ENCODE peak calls at places on chromosomes 5 and 9, in seven cellular contexts. One of them, this sample, is unnamed.

GRCh38 chr9:90124961-90125360 is 517.7 kb downstream of the DIRAS2 start:
- DNase-seq in activated T-cell treated with anti-CD3 and anti-CD28 coated beads for 1 hour: no peak
- DNase-seq in MCF 10A: no peak
- DNase-seq in fibroblast of gingiva: no peak
- DNase-seq in progenitor cell of endocrine pancreas: no peak
- DNase-seq in activated CD4-positive, alpha-beta T cell treated with anti-CD3 and anti-CD28 coated beads for 4 hours: no peak
- DNase-seq in LHCN-M2: no peak
- DNase-seq in this sample: no peak

GRCh38 chr9:87445646-87446045 is 52.0 kb upstream of the DAPK1 start:
- DNase-seq in LHCN-M2: peak; percentile 18
- DNase-seq in progenitor cell of endocrine pancreas: no peak
- DNase-seq in activated CD4-positive, alpha-beta T cell treated with anti-CD3 and anti-CD28 coated beads for 4 hours: no peak
- DNase-seq in activated T-cell treated with anti-CD3 and anti-CD28 coated beads for 1 hour: no peak
- DNase-seq in MCF 10A: peak; percentile 28
- DNase-seq in fibroblast of gingiva: no peak
- DNase-seq in this sample: no peak

GRCh38 chr9:35335164-35335563 is 154.7 kb upstream of the RUSC2 start:
- DNase-seq in progenitor cell of endocrine pancreas: no peak
- DNase-seq in activated T-cell treated with anti-CD3 and anti-CD28 coated beads for 1 hour: no peak
- DNase-seq in activated CD4-positive, alpha-beta T cell treated with anti-CD3 and anti-CD28 coated beads for 4 hours: no peak
- DNase-seq in fibroblast of gingiva: no peak
- DNase-seq in LHCN-M2: peak; percentile 84
- DNase-seq in MCF 10A: no peak
- DNase-seq in this sample: no peak

GRCh38 chr5:8949908-8950307 is 596.0 kb downstream of the SEMA5A start:
- DNase-seq in activated T-cell treated with anti-CD3 and anti-CD28 coated beads for 1 hour: no peak
- DNase-seq in progenitor cell of endocrine pancreas: no peak
- DNase-seq in MCF 10A: no peak
- DNase-seq in activated CD4-positive, alpha-beta T cell treated with anti-CD3 and anti-CD28 coated beads for 4 hours: no peak
- DNase-seq in fibroblast of gingiva: no peak
- DNase-seq in LHCN-M2: no peak
- DNase-seq in this sample: no peak

GRCh38 chr9:72294952-72295351 is 70.1 kb downstream of the ZFAND5 start:
- DNase-seq in MCF 10A: peak; percentile 30
- DNase-seq in LHCN-M2: no peak
- DNase-seq in fibroblast of gingiva: no peak
- DNase-seq in activated T-cell treated with anti-CD3 and anti-CD28 coated beads for 1 hour: no peak
- DNase-seq in activated CD4-positive, alpha-beta T cell treated with anti-CD3 and anti-CD28 coated beads for 4 hours: no peak
- DNase-seq in progenitor cell of endocrine pancreas: no peak
- DNase-seq in this sample: no peak

GRCh38 chr5:151424892-151425523 is 22.4 kb upstream of the SLC36A1 start:
- DNase-seq in MCF 10A: no peak
- DNase-seq in activated T-cell treated with anti-CD3 and anti-CD28 coated beads for 1 hour: no peak
- DNase-seq in activated CD4-positive, alpha-beta T cell treated with anti-CD3 and anti-CD28 coated beads for 4 hours: no peak
- DNase-seq in LHCN-M2: no peak
- DNase-seq in fibroblast of gingiva: no peak
- DNase-seq in progenitor cell of endocrine pancreas: no peak
- DNase-seq in this sample: no peak

GRCh38 chr9:20863910-20864309 is 167.5 kb downstream of the HACD4 start:
- DNase-seq in activated T-cell treated with anti-CD3 and anti-CD28 coated beads for 1 hour: no peak
- DNase-seq in progenitor cell of endocrine pancreas: no peak
- DNase-seq in fibroblast of gingiva: no peak
- DNase-seq in LHCN-M2: no peak
- DNase-seq in MCF 10A: no peak
- DNase-seq in activated CD4-positive, alpha-beta T cell treated with anti-CD3 and anti-CD28 coated beads for 4 hours: no peak
- DNase-seq in this sample: no peak

GRCh38 chr5:33433303-33434255 is 7.2 kb upstream of the TARS1 start:
- DNase-seq in MCF 10A: no peak
- DNase-seq in LHCN-M2: peak; percentile 2
- DNase-seq in activated CD4-positive, alpha-beta T cell treated with anti-CD3 and anti-CD28 coated beads for 4 hours: no peak
- DNase-seq in fibroblast of gingiva: peak; percentile 86
- DNase-seq in progenitor cell of endocrine pancreas: no peak
- DNase-seq in activated T-cell treated with anti-CD3 and anti-CD28 coated beads for 1 hour: no peak
- DNase-seq in this sample: no peak

GRCh38 chr5:172541119-172541763 is 86.9 kb upstream of the SH3PXD2B start:
- DNase-seq in MCF 10A: no peak
- DNase-seq in LHCN-M2: no peak
- DNase-seq in progenitor cell of endocrine pancreas: peak; percentile 4
- DNase-seq in fibroblast of gingiva: no peak
- DNase-seq in activated T-cell treated with anti-CD3 and anti-CD28 coated beads for 1 hour: no peak
- DNase-seq in activated CD4-positive, alpha-beta T cell treated with anti-CD3 and anti-CD28 coated beads for 4 hours: no peak
- DNase-seq in this sample: no peak

GRCh38 chr9:108139900-108140299 is 650.3 kb upstream of the KLF4 start:
- DNase-seq in activated CD4-positive, alpha-beta T cell treated with anti-CD3 and anti-CD28 coated beads for 4 hours: no peak
- DNase-seq in MCF 10A: no peak
- DNase-seq in fibroblast of gingiva: no peak
- DNase-seq in LHCN-M2: no peak
- DNase-seq in activated T-cell treated with anti-CD3 and anti-CD28 coated beads for 1 hour: no peak
- DNase-seq in progenitor cell of endocrine pancreas: no peak
- DNase-seq in this sample: no peak

GRCh38 chr9:15509931-15510788 is 610 bp downstream of the PSIP1 start:
- DNase-seq in LHCN-M2: peak; percentile 17
- DNase-seq in activated CD4-positive, alpha-beta T cell treated with anti-CD3 and anti-CD28 coated beads for 4 hours: peak; percentile 67
- DNase-seq in activated T-cell treated with anti-CD3 and anti-CD28 coated beads for 1 hour: peak; percentile 50
- DNase-seq in fibroblast of gingiva: peak; percentile 14
- DNase-seq in progenitor cell of endocrine pancreas: peak; percentile 31
- DNase-seq in MCF 10A: peak; percentile 25
- DNase-seq in this sample: peak; percentile 57

GRCh38 chr9:109789582-109790360 is 9.8 kb downstream of the PALM2AKAP2 start:
- DNase-seq in activated CD4-positive, alpha-beta T cell treated with anti-CD3 and anti-CD28 coated beads for 4 hours: no peak
- DNase-seq in fibroblast of gingiva: no peak
- DNase-seq in activated T-cell treated with anti-CD3 and anti-CD28 coated beads for 1 hour: no peak
- DNase-seq in MCF 10A: no peak
- DNase-seq in progenitor cell of endocrine pancreas: no peak
- DNase-seq in LHCN-M2: no peak
- DNase-seq in this sample: no peak

GRCh38 chr9:131728961-131729360 is 10.9 kb downstream of the RAPGEF1 start:
- DNase-seq in activated CD4-positive, alpha-beta T cell treated with anti-CD3 and anti-CD28 coated beads for 4 hours: peak; percentile 79
- DNase-seq in activated T-cell treated with anti-CD3 and anti-CD28 coated beads for 1 hour: no peak
- DNase-seq in MCF 10A: no peak
- DNase-seq in LHCN-M2: no peak
- DNase-seq in fibroblast of gingiva: no peak
- DNase-seq in progenitor cell of endocrine pancreas: no peak
- DNase-seq in this sample: peak; percentile 74

GRCh38 chr9:130110596-130111021 is 56.9 kb downstream of the GPR107 start:
- DNase-seq in activated CD4-positive, alpha-beta T cell treated with anti-CD3 and anti-CD28 coated beads for 4 hours: no peak
- DNase-seq in LHCN-M2: peak; percentile 18
- DNase-seq in fibroblast of gingiva: peak; percentile 3
- DNase-seq in progenitor cell of endocrine pancreas: no peak
- DNase-seq in activated T-cell treated with anti-CD3 and anti-CD28 coated beads for 1 hour: no peak
- DNase-seq in MCF 10A: no peak
- DNase-seq in this sample: no peak

GRCh38 chr5:1734271-1734907 is 65.2 kb downstream of the MRPL36 start:
- DNase-seq in activated CD4-positive, alpha-beta T cell treated with anti-CD3 and anti-CD28 coated beads for 4 hours: no peak
- DNase-seq in progenitor cell of endocrine pancreas: no peak
- DNase-seq in fibroblast of gingiva: no peak
- DNase-seq in activated T-cell treated with anti-CD3 and anti-CD28 coated beads for 1 hour: no peak
- DNase-seq in MCF 10A: no peak
- DNase-seq in LHCN-M2: no peak
- DNase-seq in this sample: no peak

GRCh38 chr9:77277719-77278118 is 100.4 kb downstream of the VPS13A start:
- DNase-seq in MCF 10A: no peak
- DNase-seq in LHCN-M2: no peak
- DNase-seq in activated T-cell treated with anti-CD3 and anti-CD28 coated beads for 1 hour: no peak
- DNase-seq in activated CD4-positive, alpha-beta T cell treated with anti-CD3 and anti-CD28 coated beads for 4 hours: no peak
- DNase-seq in progenitor cell of endocrine pancreas: no peak
- DNase-seq in fibroblast of gingiva: no peak
- DNase-seq in this sample: no peak

GRCh38 chr5:5409151-5409810 is 13.2 kb upstream of the ICE1 start:
- DNase-seq in LHCN-M2: peak; percentile 39
- DNase-seq in fibroblast of gingiva: no peak
- DNase-seq in activated CD4-positive, alpha-beta T cell treated with anti-CD3 and anti-CD28 coated beads for 4 hours: no peak
- DNase-seq in activated T-cell treated with anti-CD3 and anti-CD28 coated beads for 1 hour: no peak
- DNase-seq in progenitor cell of endocrine pancreas: no peak
- DNase-seq in MCF 10A: peak; percentile 76
- DNase-seq in this sample: peak; percentile 12

GRCh38 chr5:93378073-93378472 is 202.9 kb downstream of the NR2F1-AS1 start:
- DNase-seq in activated T-cell treated with anti-CD3 and anti-CD28 coated beads for 1 hour: no peak
- DNase-seq in progenitor cell of endocrine pancreas: no peak
- DNase-seq in LHCN-M2: peak; percentile 91
- DNase-seq in fibroblast of gingiva: peak; percentile 73
- DNase-seq in MCF 10A: peak; percentile 50
- DNase-seq in activated CD4-positive, alpha-beta T cell treated with anti-CD3 and anti-CD28 coated beads for 4 hours: no peak
- DNase-seq in this sample: no peak

GRCh38 chr5:90136952-90137528 is 272.5 kb downstream of the CETN3 start:
- DNase-seq in activated CD4-positive, alpha-beta T cell treated with anti-CD3 and anti-CD28 coated beads for 4 hours: no peak
- DNase-seq in LHCN-M2: no peak
- DNase-seq in activated T-cell treated with anti-CD3 and anti-CD28 coated beads for 1 hour: no peak
- DNase-seq in progenitor cell of endocrine pancreas: no peak
- DNase-seq in MCF 10A: no peak
- DNase-seq in fibroblast of gingiva: no peak
- DNase-seq in this sample: no peak

GRCh38 chr9:5509573-5509972 is 758 bp upstream of the PDCD1LG2 start:
- DNase-seq in MCF 10A: peak; percentile 85
- DNase-seq in activated T-cell treated with anti-CD3 and anti-CD28 coated beads for 1 hour: no peak
- DNase-seq in activated CD4-positive, alpha-beta T cell treated with anti-CD3 and anti-CD28 coated beads for 4 hours: no peak
- DNase-seq in LHCN-M2: peak; percentile 94
- DNase-seq in fibroblast of gingiva: peak; percentile 78
- DNase-seq in progenitor cell of endocrine pancreas: no peak
- DNase-seq in this sample: no peak

GRCh38 chr5:38796000-38796738 is 49.6 kb upstream of the OSMR start:
- DNase-seq in LHCN-M2: no peak
- DNase-seq in activated T-cell treated with anti-CD3 and anti-CD28 coated beads for 1 hour: no peak
- DNase-seq in activated CD4-positive, alpha-beta T cell treated with anti-CD3 and anti-CD28 coated beads for 4 hours: no peak
- DNase-seq in progenitor cell of endocrine pancreas: no peak
- DNase-seq in fibroblast of gingiva: peak; percentile 72
- DNase-seq in MCF 10A: no peak
- DNase-seq in this sample: no peak

GRCh38 chr5:113510836-113511451 is 2.5 kb upstream of the YTHDC2 start:
- DNase-seq in activated CD4-positive, alpha-beta T cell treated with anti-CD3 and anti-CD28 coated beads for 4 hours: no peak
- DNase-seq in MCF 10A: peak; percentile 70
- DNase-seq in activated T-cell treated with anti-CD3 and anti-CD28 coated beads for 1 hour: no peak
- DNase-seq in progenitor cell of endocrine pancreas: no peak
- DNase-seq in LHCN-M2: peak; percentile 55
- DNase-seq in fibroblast of gingiva: peak; percentile 40
- DNase-seq in this sample: no peak

GRCh38 chr5:14250094-14250777 is 107.1 kb downstream of the TRIO start:
- DNase-seq in activated T-cell treated with anti-CD3 and anti-CD28 coated beads for 1 hour: no peak
- DNase-seq in MCF 10A: no peak
- DNase-seq in progenitor cell of endocrine pancreas: no peak
- DNase-seq in LHCN-M2: peak; percentile 48
- DNase-seq in fibroblast of gingiva: peak; percentile 38
- DNase-seq in activated CD4-positive, alpha-beta T cell treated with anti-CD3 and anti-CD28 coated beads for 4 hours: no peak
- DNase-seq in this sample: no peak

GRCh38 chr5:14268236-14268701 is 125.1 kb downstream of the TRIO start:
- DNase-seq in activated CD4-positive, alpha-beta T cell treated with anti-CD3 and anti-CD28 coated beads for 4 hours: no peak
- DNase-seq in MCF 10A: peak; percentile 69
- DNase-seq in activated T-cell treated with anti-CD3 and anti-CD28 coated beads for 1 hour: no peak
- DNase-seq in fibroblast of gingiva: peak; percentile 22
- DNase-seq in progenitor cell of endocrine pancreas: no peak
- DNase-seq in LHCN-M2: peak; percentile 89
- DNase-seq in this sample: no peak

GRCh38 chr5:7039058-7039457 is 325.8 kb downstream of the TENT4A start:
- DNase-seq in LHCN-M2: no peak
- DNase-seq in fibroblast of gingiva: no peak
- DNase-seq in MCF 10A: no peak
- DNase-seq in activated CD4-positive, alpha-beta T cell treated with anti-CD3 and anti-CD28 coated beads for 4 hours: no peak
- DNase-seq in activated T-cell treated with anti-CD3 and anti-CD28 coated beads for 1 hour: no peak
- DNase-seq in progenitor cell of endocrine pancreas: no peak
- DNase-seq in this sample: no peak

GRCh38 chr5:139358064-139358463 is 16.4 kb downstream of the PAIP2 start:
- DNase-seq in LHCN-M2: no peak
- DNase-seq in activated CD4-positive, alpha-beta T cell treated with anti-CD3 and anti-CD28 coated beads for 4 hours: no peak
- DNase-seq in fibroblast of gingiva: no peak
- DNase-seq in MCF 10A: no peak
- DNase-seq in activated T-cell treated with anti-CD3 and anti-CD28 coated beads for 1 hour: no peak
- DNase-seq in progenitor cell of endocrine pancreas: no peak
- DNase-seq in this sample: no peak

GRCh38 chr5:95975703-95976102 is 14.1 kb upstream of the ELL2 start:
- DNase-seq in LHCN-M2: no peak
- DNase-seq in fibroblast of gingiva: no peak
- DNase-seq in MCF 10A: no peak
- DNase-seq in activated T-cell treated with anti-CD3 and anti-CD28 coated beads for 1 hour: no peak
- DNase-seq in progenitor cell of endocrine pancreas: no peak
- DNase-seq in activated CD4-positive, alpha-beta T cell treated with anti-CD3 and anti-CD28 coated beads for 4 hours: no peak
- DNase-seq in this sample: no peak

GRCh38 chr9:98922721-98923435 is 20.8 kb upstream of the COL15A1 start:
- DNase-seq in activated T-cell treated with anti-CD3 and anti-CD28 coated beads for 1 hour: no peak
- DNase-seq in fibroblast of gingiva: no peak
- DNase-seq in MCF 10A: no peak
- DNase-seq in LHCN-M2: no peak
- DNase-seq in progenitor cell of endocrine pancreas: no peak
- DNase-seq in activated CD4-positive, alpha-beta T cell treated with anti-CD3 and anti-CD28 coated beads for 4 hours: no peak
- DNase-seq in this sample: no peak

GRCh38 chr9:34771023-34771422 is 61.1 kb upstream of the CCL21 start:
- DNase-seq in activated T-cell treated with anti-CD3 and anti-CD28 coated beads for 1 hour: no peak
- DNase-seq in LHCN-M2: peak; percentile 18
- DNase-seq in progenitor cell of endocrine pancreas: no peak
- DNase-seq in fibroblast of gingiva: peak; percentile 5
- DNase-seq in MCF 10A: peak; percentile 77
- DNase-seq in activated CD4-positive, alpha-beta T cell treated with anti-CD3 and anti-CD28 coated beads for 4 hours: no peak
- DNase-seq in this sample: no peak

GRCh38 chr9:93108301-93109041 is 12.5 kb downstream of the CARD19 start:
- DNase-seq in fibroblast of gingiva: no peak
- DNase-seq in LHCN-M2: no peak
- DNase-seq in activated CD4-positive, alpha-beta T cell treated with anti-CD3 and anti-CD28 coated beads for 4 hours: peak; percentile 53
- DNase-seq in MCF 10A: no peak
- DNase-seq in progenitor cell of endocrine pancreas: no peak
- DNase-seq in activated T-cell treated with anti-CD3 and anti-CD28 coated beads for 1 hour: no peak
- DNase-seq in this sample: no peak

GRCh38 chr9:132372177-132373095 is 17.6 kb upstream of the SETX start:
- DNase-seq in activated CD4-positive, alpha-beta T cell treated with anti-CD3 and anti-CD28 coated beads for 4 hours: no peak
- DNase-seq in fibroblast of gingiva: no peak
- DNase-seq in LHCN-M2: no peak
- DNase-seq in progenitor cell of endocrine pancreas: no peak
- DNase-seq in MCF 10A: peak; percentile 15
- DNase-seq in activated T-cell treated with anti-CD3 and anti-CD28 coated beads for 1 hour: no peak
- DNase-seq in this sample: no peak

GRCh38 chr5:74318985-74319563 is 321.5 kb downstream of the ENC1 start:
- DNase-seq in LHCN-M2: peak; percentile 40
- DNase-seq in progenitor cell of endocrine pancreas: no peak
- DNase-seq in activated T-cell treated with anti-CD3 and anti-CD28 coated beads for 1 hour: no peak
- DNase-seq in activated CD4-positive, alpha-beta T cell treated with anti-CD3 and anti-CD28 coated beads for 4 hours: no peak
- DNase-seq in MCF 10A: peak; percentile 42
- DNase-seq in fibroblast of gingiva: no peak
- DNase-seq in this sample: no peak